ENCODE peak calls at places on chromosomes 12 and 14, in six cellular contexts. V is head of caudate nucleus, X is BJ, W is OCI-LY7, D is T-helper 1 cell, Q is left cardiac atrium. C is an unnamed sample.

GRCh38 chr12:130179191-130179590 is 16.9 kb downstream of the FZD10 start:
- DNase-seq in D (no peak), X (no peak), W (no peak), Q (no peak), V (no peak), C (no peak)

GRCh38 chr14:23984891-23985607 is 3.7 kb upstream of the DHRS4L2 start:
- DNase-seq in D (no peak), Q (no peak), V (no peak), W (no peak), X (peak; percentile 76), C (no peak)

GRCh38 chr14:104244221-104245011 is 106.0 kb downstream of the KIF26A start:
- DNase-seq in W (no peak), D (no peak), Q (no peak), V (no peak), X (no peak), C (peak; percentile 36)

GRCh38 chr12:18139989-18140596 is 50.1 kb upstream of the RERGL start:
- DNase-seq in X (no peak), Q (no peak), V (no peak), W (peak; percentile 68), D (no peak), C (no peak)

GRCh38 chr14:31360919-31361662 is 59.3 kb downstream of the HEATR5A start:
- DNase-seq in W (no peak), X (peak; percentile 32), V (no peak), Q (no peak), D (no peak), C (no peak)

GRCh38 chr12:17809206-17809605 is 280.8 kb downstream of the RERGL start:
- DNase-seq in D (no peak), X (no peak), V (no peak), W (no peak), Q (no peak), C (no peak)

GRCh38 chr12:121575952-121576615 is 4.7 kb downstream of the KDM2B start:
- DNase-seq in D (no peak), X (no peak), Q (no peak), W (no peak), V (no peak), C (no peak)

GRCh38 chr14:100608064-100608463 is 20.8 kb upstream of the BEGAIN start:
- DNase-seq in V (no peak), X (no peak), D (no peak), Q (no peak), W (no peak), C (no peak)

GRCh38 chr14:77579065-77579464 is 37.4 kb downstream of the SPTLC2 start:
- DNase-seq in V (no peak), W (no peak), Q (no peak), X (peak; percentile 69), D (no peak), C (no peak)

GRCh38 chr12:32917094-32917611 is 20.6 kb upstream of the PKP2 start:
- DNase-seq in V (no peak), W (no peak), X (no peak), D (no peak), Q (no peak), C (no peak)